ENCODE peak calls at places on chromosome 10, in seven cellular contexts. S is CD8-positive, alpha-beta T cell; R is heart right ventricle; I is sigmoid colon; F is cardiac fibroblast; V is astrocyte of the spinal cord; L is HCT116. G is an unnamed sample.

GRCh38 chr10:69730251-69731156 is 71.2 kb upstream of the COL13A1 start:
- DNase-seq in S (no peak), R (peak), I (peak), F (peak), V (peak), L (no peak), G (peak)

GRCh38 chr10:31759124-31759798 is 169.4 kb downstream of the ARHGAP12 start:
- DNase-seq in S (peak), R (peak), I (peak), F (peak), V (peak), L (peak), G (peak)

GRCh38 chr10:110755781-110756180 is 111.6 kb downstream of the RBM20 start:
- DNase-seq in S (no peak), R (no peak), I (no peak), F (no peak), V (no peak), L (no peak), G (no peak)

GRCh38 chr10:48487244-48487643 is 117.6 kb downstream of the ARHGAP22 start:
- DNase-seq in S (no peak), R (no peak), I (no peak), F (no peak), V (no peak), L (no peak), G (no peak)

GRCh38 chr10:55215699-55216098 is 414.7 kb upstream of the PCDH15 start:
- DNase-seq in S (no peak), R (no peak), I (no peak), F (no peak), V (no peak), L (no peak), G (no peak)

GRCh38 chr10:44939691-44940401 is 19.8 kb upstream of the RASSF4 start:
- DNase-seq in S (no peak), R (no peak), I (peak), F (no peak), V (no peak), L (no peak), G (peak)

GRCh38 chr10:15461353-15462108 is 90.4 kb upstream of the FAM171A1 start:
- DNase-seq in S (no peak), R (peak), I (no peak), F (peak), V (peak), L (peak), G (peak)

GRCh38 chr10:33071857-33072256 is 113.8 kb upstream of the ITGB1 start:
- DNase-seq in S (no peak), R (no peak), I (no peak), F (no peak), V (no peak), L (no peak), G (no peak)

GRCh38 chr10:93630609-93631320 is 18.4 kb downstream of the PDE6C start:
- DNase-seq in S (no peak), R (no peak), I (no peak), F (no peak), V (no peak), L (no peak), G (no peak)

GRCh38 chr10:122780391-122780790 is 65.3 kb downstream of the CUZD1 start:
- DNase-seq in S (no peak), R (no peak), I (no peak), F (no peak), V (peak), L (no peak), G (peak)

GRCh38 chr10:130459851-130460490 is 323.8 kb downstream of the GLRX3 start:
- DNase-seq in S (no peak), R (no peak), I (peak), F (no peak), V (no peak), L (no peak), G (no peak)

GRCh38 chr10:126872768-126873167 is 32.5 kb upstream of the DOCK1 start:
- DNase-seq in S (no peak), R (no peak), I (no peak), F (no peak), V (peak), L (no peak), G (no peak)

GRCh38 chr10:59708816-59709471 is 706 bp downstream of the SLC16A9 start:
- DNase-seq in S (no peak), R (peak), I (peak), F (peak), V (no peak), L (no peak), G (no peak)

GRCh38 chr10:129949411-129950335 is 14.4 kb downstream of the EBF3 start:
- DNase-seq in S (no peak), R (peak), I (peak), F (peak), V (no peak), L (no peak), G (peak)

GRCh38 chr10:23155166-23155565 is 36.9 kb upstream of the PTF1A start:
- DNase-seq in S (no peak), R (no peak), I (no peak), F (peak), V (no peak), L (no peak), G (no peak)

GRCh38 chr10:5812283-5813090 is 747 bp downstream of the GDI2 start:
- DNase-seq in S (peak), R (peak), I (peak), F (peak), V (peak), L (no peak), G (no peak)

GRCh38 chr10:34666008-34666700 is 148.9 kb downstream of the PARD3 start:
- DNase-seq in S (no peak), R (no peak), I (peak), F (peak), V (peak), L (peak), G (peak)

GRCh38 chr10:91642831-91643692 is 10.2 kb upstream of the PPP1R3C start:
- DNase-seq in S (no peak), R (no peak), I (no peak), F (no peak), V (peak), L (no peak), G (no peak)

GRCh38 chr10:98318861-98319260 is 50.9 kb upstream of the LOXL4 start:
- DNase-seq in S (no peak), R (no peak), I (no peak), F (no peak), V (no peak), L (no peak), G (no peak)

GRCh38 chr10:66869635-66870034 is 56.2 kb upstream of the LRRTM3 start:
- DNase-seq in S (no peak), R (no peak), I (no peak), F (no peak), V (no peak), L (no peak), G (no peak)

GRCh38 chr10:63798599-63799498 is 277.6 kb downstream of the REEP3 start:
- DNase-seq in S (no peak), R (peak), I (peak), F (peak), V (peak), L (no peak), G (peak)

GRCh38 chr10:4069491-4069890 is 284.5 kb upstream of the KLF6 start:
- DNase-seq in S (no peak), R (no peak), I (no peak), F (peak), V (peak), L (no peak), G (peak)

GRCh38 chr10:93030409-93030808 is 30.2 kb upstream of the CYP26C1 start:
- DNase-seq in S (no peak), R (no peak), I (no peak), F (peak), V (peak), L (peak), G (peak)

GRCh38 chr10:130477360-130477759 is 341.2 kb downstream of the GLRX3 start:
- DNase-seq in S (no peak), R (no peak), I (no peak), F (no peak), V (no peak), L (no peak), G (no peak)

GRCh38 chr10:61500460-61500859 is 47.3 kb upstream of the TMEM26 start:
- DNase-seq in S (no peak), R (no peak), I (no peak), F (no peak), V (no peak), L (no peak), G (no peak)

GRCh38 chr10:25725917-25726716 is 207.9 kb upstream of the MYO3A start:
- DNase-seq in S (no peak), R (no peak), I (no peak), F (peak), V (peak), L (peak), G (peak)

GRCh38 chr10:22278441-22278782 is 37.8 kb upstream of the COMMD3 start:
- DNase-seq in S (no peak), R (no peak), I (no peak), F (no peak), V (no peak), L (no peak), G (no peak)

GRCh38 chr10:132627736-132628512 is 90.3 kb downstream of the INPP5A start:
- DNase-seq in S (no peak), R (peak), I (peak), F (peak), V (peak), L (no peak), G (peak)

GRCh38 chr10:5491477-5491876 is 7.9 kb downstream of the CALML5 start:
- DNase-seq in S (no peak), R (no peak), I (peak), F (no peak), V (no peak), L (no peak), G (no peak)

GRCh38 chr10:93680414-93681047 is 21.9 kb downstream of the FRA10AC1 start:
- DNase-seq in S (no peak), R (no peak), I (no peak), F (peak), V (peak), L (peak), G (peak)

GRCh38 chr10:97319671-97320479 is 804 bp downstream of the FRAT1 start:
- DNase-seq in S (peak), R (peak), I (peak), F (no peak), V (no peak), L (no peak), G (no peak)

GRCh38 chr10:73997806-73998622 is at the start of gene VCL:
- DNase-seq in S (peak), R (peak), I (peak), F (peak), V (peak), L (peak), G (peak)

GRCh38 chr10:73995035-73995358 is 2.9 kb upstream of the VCL start:
- DNase-seq in S (no peak), R (no peak), I (no peak), F (no peak), V (no peak), L (no peak), G (no peak)

GRCh38 chr10:73999703-74000102 is 1.8 kb downstream of the VCL start:
- DNase-seq in S (no peak), R (no peak), I (no peak), F (peak), V (peak), L (no peak), G (peak)

GRCh38 chr10:73998623-73999622 is 1.0 kb downstream of the VCL start:
- DNase-seq in S (no peak), R (peak), I (peak), F (peak), V (peak), L (peak), G (peak)

GRCh38 chr10:73997479-73997805 is 474 bp upstream of the VCL start:
- DNase-seq in S (peak), R (no peak), I (no peak), F (no peak), V (no peak), L (no peak), G (no peak)
- TF ChIP-seq CTCF in S (no peak), R (no peak), I (no peak), F (no peak), V (no peak), L (no peak), G (no peak)

DNA sequence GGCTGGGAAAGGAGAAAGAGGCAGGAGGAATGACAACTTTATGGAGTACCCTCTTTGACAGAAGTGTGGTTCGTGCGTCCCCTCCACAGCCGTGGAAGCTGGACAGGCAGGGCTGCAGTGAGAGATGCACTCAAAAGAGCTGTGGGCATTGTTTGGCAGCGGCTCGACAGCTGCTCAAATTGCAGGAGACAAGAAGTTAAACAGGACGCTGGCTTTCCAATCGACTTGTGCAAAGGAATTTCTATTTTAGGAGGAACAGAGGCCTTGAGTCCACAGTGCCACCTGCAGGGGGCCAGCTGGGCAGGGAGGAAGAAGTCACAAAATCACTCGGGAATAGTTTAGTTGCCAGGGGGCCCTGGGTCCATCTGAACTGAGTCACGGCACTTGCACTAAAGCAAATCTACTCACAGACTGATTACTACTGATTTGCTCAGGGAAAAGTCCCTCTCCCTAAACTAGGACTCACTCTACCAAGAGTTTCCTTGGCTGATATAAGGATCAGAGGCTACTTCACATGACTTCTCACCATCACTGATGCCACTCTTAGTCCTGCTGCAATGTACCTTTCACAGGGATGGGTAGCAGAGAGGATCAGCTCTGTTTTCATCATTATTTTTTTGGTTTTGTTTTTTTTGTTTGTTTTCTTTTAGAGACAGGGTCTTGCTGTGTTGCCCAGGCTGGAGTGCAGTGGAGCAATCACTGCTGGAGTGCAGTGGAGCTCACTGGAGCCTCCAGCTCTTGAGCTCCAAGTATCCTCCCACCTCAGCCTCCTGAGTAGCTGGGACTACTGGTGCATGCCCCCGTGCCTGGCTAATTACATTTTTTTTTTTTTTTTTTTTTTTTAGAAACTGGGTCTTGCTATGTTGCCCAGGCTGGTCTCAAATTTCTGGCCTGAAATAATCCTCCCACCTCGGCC is 200.8 kb downstream of the JCAD start:
- DNase-seq in S (no peak), R (peak), I (peak), F (peak), V (peak), L (peak), G (peak)
- H3K4me3 ChIP-seq in S (no peak), R (no peak), I (no peak), F (no peak), V (no peak), L (no peak), G (no peak)

DNA sequence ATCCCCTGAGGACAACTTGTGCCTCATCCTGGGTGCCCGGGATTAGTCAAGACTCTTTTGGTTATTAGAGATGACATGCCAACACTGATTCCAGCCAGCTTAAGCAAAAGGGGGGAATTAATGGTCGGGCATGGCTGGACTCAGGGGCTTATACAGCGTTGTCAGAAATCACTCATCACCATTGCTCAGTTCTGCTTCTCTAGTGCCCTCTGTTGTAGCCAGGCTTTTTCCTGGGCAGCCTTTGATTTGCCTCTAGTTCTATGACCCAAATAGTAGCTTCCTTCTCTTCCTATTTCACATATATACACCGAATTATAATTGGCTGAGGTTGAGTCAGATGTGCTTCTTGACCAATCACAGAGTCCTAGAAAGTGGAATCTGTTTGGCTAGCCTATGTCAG is 192.0 kb upstream of the HABP2 start:
- DNase-seq in S (no peak), R (no peak), I (no peak), F (no peak), V (no peak), L (no peak), G (no peak)
- TF ChIP-seq CTCF in S (no peak), R (no peak), I (no peak), F (no peak), V (no peak), L (no peak), G (no peak)

DNA sequence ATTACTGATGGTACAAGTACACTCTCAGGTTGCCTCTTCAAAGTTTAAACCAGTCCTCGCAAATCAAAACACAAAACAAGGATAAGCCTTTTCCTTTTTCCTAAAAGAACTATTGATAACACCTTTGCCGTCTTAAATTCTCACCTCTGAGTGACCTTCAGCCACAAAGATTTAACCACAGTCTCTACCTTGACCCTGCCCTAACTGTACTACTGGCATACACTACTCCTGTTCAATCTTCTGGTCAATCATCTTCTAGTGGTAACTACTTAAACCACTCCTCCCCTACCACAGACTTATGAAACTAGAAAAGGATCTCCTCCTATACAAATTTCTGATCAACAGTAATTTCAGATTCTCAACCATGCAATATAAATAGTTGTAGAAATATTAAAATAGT is 15.1 kb downstream of the UPF2 start:
- DNase-seq in S (no peak), R (no peak), I (no peak), F (no peak), V (no peak), L (no peak), G (no peak)
- H3K4me3 ChIP-seq in S (no peak), R (no peak), I (no peak), F (no peak), V (no peak), L (no peak), G (no peak)

GRCh38 chr10:43666551-43666950 is 17.9 kb upstream of the ZNF32 start:
- DNase-seq in S (no peak), R (no peak), I (no peak), F (no peak), V (no peak), L (no peak), G (no peak)

GRCh38 chr10:43667736-43668371 is 19.2 kb upstream of the ZNF32 start:
- DNase-seq in S (no peak), R (no peak), I (no peak), F (no peak), V (no peak), L (no peak), G (no peak)

GRCh38 chr10:43665054-43665453 is 16.4 kb upstream of the ZNF32 start:
- DNase-seq in S (no peak), R (no peak), I (no peak), F (no peak), V (no peak), L (no peak), G (no peak)

GRCh38 chr10:43671659-43672555 is 23.2 kb upstream of the ZNF32 start:
- DNase-seq in S (peak), R (no peak), I (peak), F (peak), V (peak), L (peak), G (peak)

DNA sequence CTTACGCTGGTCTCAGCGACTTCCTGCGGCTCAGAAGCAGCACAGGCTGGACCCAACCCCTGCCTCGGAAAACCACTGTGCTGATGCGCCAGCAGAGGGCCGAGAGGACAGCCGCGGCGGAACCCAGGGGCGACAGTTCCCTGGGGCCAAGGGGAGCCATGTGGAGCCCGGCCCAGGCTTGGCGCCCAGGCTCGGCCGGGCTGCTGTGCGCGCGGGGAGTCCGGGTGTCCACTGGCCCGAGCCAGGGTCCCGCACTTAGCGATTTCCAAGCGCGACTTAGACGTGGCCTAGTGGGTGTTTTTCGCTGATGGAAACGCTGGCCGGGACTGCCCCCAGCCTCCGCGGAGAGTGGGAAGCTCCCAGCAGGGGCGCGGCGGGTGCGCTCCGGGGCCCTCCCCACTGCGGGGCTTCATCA is 18.6 kb upstream of the ZNF32 start:
- DNase-seq in S (no peak), R (peak), I (peak), F (peak), V (peak), L (no peak), G (peak)
- TF ChIP-seq CTCF in S (no peak), R (peak), I (no peak), F (peak), V (peak), L (no peak), G (peak)

GRCh38 chr10:119058005-119058404 is 22.6 kb downstream of the EIF3A start:
- DNase-seq in S (no peak), R (no peak), I (no peak), F (no peak), V (no peak), L (no peak), G (no peak)

GRCh38 chr10:119061352-119061751 is 19.3 kb downstream of the EIF3A start:
- DNase-seq in S (no peak), R (no peak), I (no peak), F (no peak), V (no peak), L (no peak), G (no peak)

GRCh38 chr10:119060107-119060506 is 20.5 kb downstream of the EIF3A start:
- DNase-seq in S (no peak), R (no peak), I (no peak), F (no peak), V (no peak), L (no peak), G (no peak)

GRCh38 chr10:119059557-119059956 is 21.1 kb downstream of the EIF3A start:
- DNase-seq in S (no peak), R (no peak), I (no peak), F (no peak), V (no peak), L (no peak), G (no peak)

DNA sequence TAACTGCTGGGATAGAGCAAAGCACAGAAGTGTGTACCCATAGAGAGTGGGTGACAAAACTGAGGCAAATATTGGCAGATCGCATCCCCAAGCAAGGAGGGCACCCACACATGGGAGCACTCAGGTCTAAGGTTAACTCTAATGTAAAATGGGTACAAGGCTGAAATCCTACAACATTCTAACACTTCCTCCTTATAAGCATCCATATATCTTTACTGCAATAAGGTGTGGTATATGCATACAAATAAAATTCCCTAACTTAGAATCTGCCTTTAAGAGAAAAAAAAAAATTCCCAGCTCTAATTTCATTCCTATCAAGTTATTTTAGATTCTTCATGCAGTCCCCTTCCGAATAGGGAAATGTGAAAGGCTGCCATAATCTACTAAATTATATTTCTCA is 18.7 kb downstream of the EIF3A start:
- DNase-seq in S (no peak), R (no peak), I (no peak), F (no peak), V (no peak), L (no peak), G (no peak)
- H3K4me3 ChIP-seq in S (no peak), R (no peak), I (no peak), F (no peak), V (no peak), L (no peak), G (no peak)